ENCODE peak calls at places on chromosome 11, in seven cellular contexts. One of them, this sample, is unnamed.

GRCh38 chr11:1461806-1462455 is 24.6 kb downstream of the MOB2 start:
- DNase-seq in AG10803: no peak
- DNase-seq in HCT116: no peak
- DNase-seq in body of pancreas: no peak
- DNase-seq in neural crest cell: no peak
- DNase-seq in stomach: no peak
- DNase-seq in IMR-90: no peak
- DNase-seq in this sample: no peak

GRCh38 chr11:65872555-65873279 is at the start of gene EFEMP2:
- DNase-seq in body of pancreas: no peak
- DNase-seq in neural crest cell: no peak
- DNase-seq in HCT116: no peak
- DNase-seq in AG10803: peak; percentile 37
- DNase-seq in IMR-90: no peak
- DNase-seq in stomach: no peak
- DNase-seq in this sample: no peak

GRCh38 chr11:67376022-67376386 is 2.6 kb upstream of the CLCF1 start:
- DNase-seq in AG10803: no peak
- DNase-seq in neural crest cell: no peak
- DNase-seq in IMR-90: no peak
- DNase-seq in body of pancreas: no peak
- DNase-seq in HCT116: no peak
- DNase-seq in stomach: no peak
- DNase-seq in this sample: no peak

GRCh38 chr11:47356129-47356997 is 3.9 kb upstream of the MYBPC3 start:
- DNase-seq in IMR-90: no peak
- DNase-seq in body of pancreas: no peak
- DNase-seq in neural crest cell: no peak
- DNase-seq in AG10803: no peak
- DNase-seq in HCT116: no peak
- DNase-seq in stomach: no peak
- DNase-seq in this sample: no peak

GRCh38 chr11:58928082-58928574 is 11.2 kb upstream of the GLYATL1 start:
- DNase-seq in body of pancreas: no peak
- DNase-seq in AG10803: peak; percentile 15
- DNase-seq in neural crest cell: no peak
- DNase-seq in HCT116: no peak
- DNase-seq in IMR-90: peak; percentile 7
- DNase-seq in stomach: no peak
- DNase-seq in this sample: no peak

GRCh38 chr11:123202155-123202714 is 7.2 kb upstream of the CLMP start:
- DNase-seq in HCT116: no peak
- DNase-seq in stomach: no peak
- DNase-seq in IMR-90: peak; percentile 64
- DNase-seq in AG10803: peak; percentile 69
- DNase-seq in body of pancreas: no peak
- DNase-seq in neural crest cell: no peak
- DNase-seq in this sample: no peak

GRCh38 chr11:1638344-1638743 is 8.8 kb downstream of the KRTAP5-5 start:
- DNase-seq in AG10803: no peak
- DNase-seq in neural crest cell: no peak
- DNase-seq in IMR-90: no peak
- DNase-seq in HCT116: no peak
- DNase-seq in stomach: no peak
- DNase-seq in body of pancreas: no peak
- DNase-seq in this sample: no peak

GRCh38 chr11:17864478-17864941 is 129.9 kb downstream of the KCNC1 start:
- DNase-seq in AG10803: no peak
- DNase-seq in HCT116: no peak
- DNase-seq in IMR-90: no peak
- DNase-seq in neural crest cell: no peak
- DNase-seq in body of pancreas: peak; percentile 33
- DNase-seq in stomach: peak; percentile 32
- DNase-seq in this sample: no peak

GRCh38 chr11:102473543-102473942 is 21.0 kb upstream of the TMEM123 start:
- DNase-seq in stomach: peak; percentile 72
- DNase-seq in body of pancreas: no peak
- DNase-seq in HCT116: no peak
- DNase-seq in AG10803: no peak
- DNase-seq in IMR-90: no peak
- DNase-seq in neural crest cell: no peak
- DNase-seq in this sample: no peak

GRCh38 chr11:105156231-105156630 is 16.7 kb upstream of the CARD18 start:
- DNase-seq in neural crest cell: no peak
- DNase-seq in body of pancreas: no peak
- DNase-seq in AG10803: no peak
- DNase-seq in IMR-90: no peak
- DNase-seq in HCT116: no peak
- DNase-seq in stomach: no peak
- DNase-seq in this sample: no peak

GRCh38 chr11:98736813-98737212 is 283.9 kb upstream of the CNTN5 start:
- DNase-seq in body of pancreas: no peak
- DNase-seq in neural crest cell: no peak
- DNase-seq in HCT116: no peak
- DNase-seq in IMR-90: no peak
- DNase-seq in AG10803: no peak
- DNase-seq in stomach: no peak
- DNase-seq in this sample: no peak

GRCh38 chr11:80898910-80899309 is 1458.1 kb upstream of the TENM4 start:
- DNase-seq in IMR-90: no peak
- DNase-seq in neural crest cell: no peak
- DNase-seq in HCT116: no peak
- DNase-seq in stomach: no peak
- DNase-seq in body of pancreas: no peak
- DNase-seq in AG10803: no peak
- DNase-seq in this sample: no peak

GRCh38 chr11:61797263-61797944 is 4.7 kb downstream of the FEN1 start:
- DNase-seq in body of pancreas: peak; percentile 86
- DNase-seq in stomach: peak; percentile 83
- DNase-seq in neural crest cell: peak; percentile 67
- DNase-seq in AG10803: peak; percentile 84
- DNase-seq in IMR-90: peak; percentile 88
- DNase-seq in HCT116: peak; percentile 76
- DNase-seq in this sample: peak; percentile 37

GRCh38 chr11:17258670-17259069 is 17.9 kb upstream of the NUCB2 start:
- DNase-seq in AG10803: no peak
- DNase-seq in neural crest cell: no peak
- DNase-seq in HCT116: no peak
- DNase-seq in IMR-90: no peak
- DNase-seq in body of pancreas: no peak
- DNase-seq in stomach: no peak
- DNase-seq in this sample: no peak

GRCh38 chr11:133711545-133711944 is 133.8 kb downstream of the SPATA19 start:
- DNase-seq in IMR-90: no peak
- DNase-seq in HCT116: no peak
- DNase-seq in stomach: no peak
- DNase-seq in body of pancreas: no peak
- DNase-seq in AG10803: no peak
- DNase-seq in neural crest cell: no peak
- DNase-seq in this sample: no peak

GRCh38 chr11:65932558-65932919 is 12.7 kb upstream of the TSGA10IP start:
- DNase-seq in body of pancreas: no peak
- DNase-seq in neural crest cell: no peak
- DNase-seq in stomach: no peak
- DNase-seq in HCT116: no peak
- DNase-seq in IMR-90: no peak
- DNase-seq in AG10803: peak; percentile 34
- DNase-seq in this sample: no peak

GRCh38 chr11:78961186-78961782 is 386.6 kb upstream of the NARS2 start:
- DNase-seq in AG10803: peak; percentile 29
- DNase-seq in IMR-90: peak; percentile 46
- DNase-seq in stomach: peak; percentile 28
- DNase-seq in neural crest cell: no peak
- DNase-seq in HCT116: peak; percentile 15
- DNase-seq in body of pancreas: peak; percentile 38
- DNase-seq in this sample: no peak

GRCh38 chr11:22800482-22800881 is 29.1 kb downstream of the SVIP start:
- DNase-seq in neural crest cell: no peak
- DNase-seq in AG10803: no peak
- DNase-seq in HCT116: no peak
- DNase-seq in body of pancreas: no peak
- DNase-seq in IMR-90: no peak
- DNase-seq in stomach: no peak
- DNase-seq in this sample: no peak

GRCh38 chr11:9210224-9210921 is 54.8 kb downstream of the DENND5A start:
- DNase-seq in stomach: no peak
- DNase-seq in IMR-90: no peak
- DNase-seq in body of pancreas: no peak
- DNase-seq in neural crest cell: no peak
- DNase-seq in HCT116: peak; percentile 7
- DNase-seq in AG10803: peak; percentile 37
- DNase-seq in this sample: no peak

DNA sequence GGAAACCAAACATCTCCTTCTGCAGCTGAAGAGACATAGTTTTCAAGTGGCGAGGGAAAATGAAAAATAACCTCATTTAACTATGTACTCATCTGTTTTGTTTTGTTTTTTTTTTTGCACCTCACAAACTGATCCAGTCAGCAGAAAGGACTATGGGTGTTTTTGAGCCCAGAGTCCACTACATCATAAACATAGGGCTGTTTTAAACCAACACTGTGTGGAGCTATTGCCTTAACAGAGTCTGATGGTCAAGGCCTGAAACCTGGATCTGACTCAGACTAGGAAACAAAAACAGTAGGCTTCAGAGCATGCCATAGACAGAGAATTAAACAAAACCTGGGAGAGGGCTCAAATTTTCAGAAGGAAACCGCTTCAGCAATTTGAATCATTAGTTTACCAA is 99.3 kb upstream of the FSHB start:
- DNase-seq in stomach: no peak
- DNase-seq in AG10803: no peak
- DNase-seq in IMR-90: no peak
- DNase-seq in neural crest cell: no peak
- DNase-seq in HCT116: no peak
- DNase-seq in body of pancreas: no peak
- DNase-seq in this sample: no peak
- TF ChIP-seq CTCF in stomach: no peak
- TF ChIP-seq CTCF in AG10803: no peak
- TF ChIP-seq CTCF in IMR-90: no peak
- TF ChIP-seq CTCF in neural crest cell: no peak
- TF ChIP-seq CTCF in HCT116: no peak
- TF ChIP-seq CTCF in body of pancreas: peak; percentile 37
- TF ChIP-seq CTCF in this sample: no peak

GRCh38 chr11:63804259-63804658 is 9.0 kb upstream of the SPINDOC start:
- DNase-seq in stomach: peak; percentile 26
- DNase-seq in body of pancreas: no peak
- DNase-seq in IMR-90: no peak
- DNase-seq in AG10803: no peak
- DNase-seq in neural crest cell: no peak
- DNase-seq in HCT116: peak; percentile 37
- DNase-seq in this sample: no peak

GRCh38 chr11:63795066-63795465 is 18.2 kb upstream of the SPINDOC start:
- DNase-seq in IMR-90: no peak
- DNase-seq in neural crest cell: no peak
- DNase-seq in HCT116: no peak
- DNase-seq in body of pancreas: no peak
- DNase-seq in stomach: no peak
- DNase-seq in AG10803: no peak
- DNase-seq in this sample: no peak

GRCh38 chr11:63802637-63803414 is 10.4 kb upstream of the SPINDOC start:
- DNase-seq in AG10803: peak; percentile 73
- DNase-seq in body of pancreas: no peak
- DNase-seq in stomach: no peak
- DNase-seq in neural crest cell: no peak
- DNase-seq in HCT116: peak; percentile 72
- DNase-seq in IMR-90: peak; percentile 57
- DNase-seq in this sample: no peak

GRCh38 chr11:63805844-63806415 is 7.3 kb upstream of the SPINDOC start:
- DNase-seq in HCT116: no peak
- DNase-seq in neural crest cell: no peak
- DNase-seq in stomach: no peak
- DNase-seq in AG10803: peak; percentile 21
- DNase-seq in IMR-90: no peak
- DNase-seq in body of pancreas: no peak
- DNase-seq in this sample: no peak

GRCh38 chr11:63800921-63801320 is 12.3 kb upstream of the SPINDOC start:
- DNase-seq in HCT116: no peak
- DNase-seq in AG10803: no peak
- DNase-seq in body of pancreas: no peak
- DNase-seq in IMR-90: no peak
- DNase-seq in stomach: no peak
- DNase-seq in neural crest cell: no peak
- DNase-seq in this sample: no peak
- TF ChIP-seq CTCF in HCT116: no peak
- TF ChIP-seq CTCF in AG10803: no peak
- TF ChIP-seq CTCF in body of pancreas: no peak
- TF ChIP-seq CTCF in IMR-90: no peak
- TF ChIP-seq CTCF in stomach: no peak
- TF ChIP-seq CTCF in neural crest cell: no peak
- TF ChIP-seq CTCF in this sample: no peak

GRCh38 chr11:119685073-119685746 is 43.8 kb downstream of the NECTIN1 start:
- DNase-seq in AG10803: no peak
- DNase-seq in IMR-90: no peak
- DNase-seq in body of pancreas: no peak
- DNase-seq in stomach: no peak
- DNase-seq in HCT116: no peak
- DNase-seq in neural crest cell: no peak
- DNase-seq in this sample: no peak
- TF ChIP-seq CTCF in AG10803: no peak
- TF ChIP-seq CTCF in IMR-90: no peak
- TF ChIP-seq CTCF in body of pancreas: no peak
- TF ChIP-seq CTCF in stomach: no peak
- TF ChIP-seq CTCF in HCT116: no peak
- TF ChIP-seq CTCF in neural crest cell: no peak
- TF ChIP-seq CTCF in this sample: no peak

GRCh38 chr11:111846640-111847039 is 24.7 kb downstream of the ALG9 start:
- DNase-seq in HCT116: no peak
- DNase-seq in neural crest cell: no peak
- DNase-seq in IMR-90: peak; percentile 92
- DNase-seq in AG10803: peak; percentile 50
- DNase-seq in body of pancreas: no peak
- DNase-seq in stomach: no peak
- DNase-seq in this sample: no peak

GRCh38 chr11:111843659-111844058 is 27.7 kb downstream of the ALG9 start:
- DNase-seq in stomach: no peak
- DNase-seq in neural crest cell: no peak
- DNase-seq in AG10803: no peak
- DNase-seq in HCT116: no peak
- DNase-seq in IMR-90: no peak
- DNase-seq in body of pancreas: no peak
- DNase-seq in this sample: no peak

GRCh38 chr11:111845256-111846028 is 25.9 kb downstream of the ALG9 start:
- DNase-seq in HCT116: no peak
- DNase-seq in IMR-90: no peak
- DNase-seq in AG10803: peak; percentile 24
- DNase-seq in neural crest cell: no peak
- DNase-seq in stomach: no peak
- DNase-seq in body of pancreas: no peak
- DNase-seq in this sample: no peak

GRCh38 chr11:111849631-111850030 is 21.8 kb downstream of the ALG9 start:
- DNase-seq in IMR-90: no peak
- DNase-seq in AG10803: no peak
- DNase-seq in HCT116: no peak
- DNase-seq in stomach: no peak
- DNase-seq in neural crest cell: no peak
- DNase-seq in body of pancreas: no peak
- DNase-seq in this sample: no peak

DNA sequence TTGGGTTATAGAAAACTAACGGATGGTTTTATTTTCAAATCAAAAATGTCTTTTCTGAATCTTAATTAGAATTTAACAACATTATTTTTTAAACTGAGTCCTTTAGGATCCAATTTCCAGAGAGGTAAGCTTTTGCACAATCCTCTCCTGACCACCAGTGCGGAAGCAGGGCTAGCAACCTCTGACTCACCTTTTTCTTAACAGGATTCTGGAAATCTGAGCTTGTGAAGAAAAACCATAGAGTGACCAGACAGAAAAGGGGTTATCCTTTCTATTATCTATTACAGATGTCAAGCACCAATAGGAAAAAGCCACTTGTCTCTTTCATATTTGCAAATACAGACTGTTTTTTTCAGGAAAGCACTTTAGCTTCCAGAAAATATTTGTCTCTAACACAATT is 25.3 kb downstream of the ALG9 start:
- DNase-seq in IMR-90: peak; percentile 87
- DNase-seq in neural crest cell: no peak
- DNase-seq in AG10803: peak; percentile 26
- DNase-seq in body of pancreas: no peak
- DNase-seq in HCT116: no peak
- DNase-seq in stomach: no peak
- DNase-seq in this sample: no peak
- TF ChIP-seq CTCF in IMR-90: no peak
- TF ChIP-seq CTCF in neural crest cell: no peak
- TF ChIP-seq CTCF in AG10803: no peak
- TF ChIP-seq CTCF in body of pancreas: no peak
- TF ChIP-seq CTCF in HCT116: no peak
- TF ChIP-seq CTCF in stomach: no peak
- TF ChIP-seq CTCF in this sample: no peak